ENCODE peak calls at places on chromosomes 2 and 18, in seven cellular contexts. B, N, Q, V, I, K and C are unnamed samples.

GRCh38 chr2:467101-467500 is 179.2 kb upstream of the ALKAL2 start:
- DNase-seq in N (no peak), B (no peak), V (no peak), I (no peak), K (no peak), Q (no peak), C (no peak)

GRCh38 chr2:17804358-17804757 is 11.9 kb upstream of the MSGN1 start:
- DNase-seq in B (no peak), I (no peak), Q (peak), V (no peak), N (no peak), K (no peak), C (no peak)

GRCh38 chr18:59874166-59874565 is 25.6 kb upstream of the PMAIP1 start:
- DNase-seq in K (no peak), I (no peak), B (peak), N (no peak), V (peak), Q (no peak), C (no peak)

GRCh38 chr18:39434223-39434622 is 1868.6 kb upstream of the CELF4 start:
- DNase-seq in Q (no peak), B (peak), I (no peak), K (no peak), V (no peak), N (no peak), C (no peak)

GRCh38 chr2:121400206-121400605 is 115.2 kb upstream of the TFCP2L1 start:
- DNase-seq in Q (no peak), V (no peak), I (no peak), B (peak), N (no peak), K (no peak), C (no peak)

GRCh38 chr2:11179899-11180298 is 24.6 kb downstream of the SLC66A3 start:
- DNase-seq in K (no peak), N (no peak), Q (no peak), B (no peak), V (no peak), I (no peak), C (no peak)

GRCh38 chr2:172813314-172813888 is 77.8 kb downstream of the RAPGEF4 start:
- DNase-seq in B (peak), V (no peak), I (no peak), Q (no peak), K (no peak), N (no peak), C (no peak)

GRCh38 chr2:159091981-159092380 is 123.5 kb downstream of the TANC1 start:
- DNase-seq in B (no peak), K (no peak), N (no peak), Q (no peak), V (no peak), I (no peak), C (peak)

GRCh38 chr2:66233981-66234380 is 200.9 kb upstream of the MEIS1 start:
- DNase-seq in V (no peak), K (no peak), Q (no peak), N (no peak), B (no peak), I (no peak), C (no peak)

GRCh38 chr2:126668254-126668653 is 12.3 kb downstream of the GYPC start:
- DNase-seq in I (no peak), B (peak), K (no peak), Q (no peak), N (no peak), V (no peak), C (no peak)

GRCh38 chr18:42773870-42774269 is 341.6 kb downstream of the RIT2 start:
- DNase-seq in Q (no peak), K (no peak), V (no peak), N (no peak), B (no peak), I (no peak), C (no peak)